ENCODE peak calls at places on chromosomes 5 and 9, in seven cellular contexts. W is glutamatergic neuron; T is neural crest cell; Q is CD8-positive, alpha-beta T cell; O is coronary artery; A is lower lobe of right lung; V is astrocyte of the spinal cord. D is an unnamed sample.

GRCh38 chr5:155460501-155460931 is 447.0 kb downstream of the KIF4B start:
- DNase-seq in W (no peak), T (no peak), Q (no peak), O (no peak), A (no peak), V (no peak), D (no peak)

GRCh38 chr5:1718669-1719068 is 81.0 kb downstream of the MRPL36 start:
- DNase-seq in W (no peak), T (no peak), Q (no peak), O (no peak), A (no peak), V (no peak), D (no peak)

GRCh38 chr5:53191766-53192165 is 82.2 kb upstream of the MOCS2 start:
- DNase-seq in W (no peak), T (no peak), Q (no peak), O (no peak), A (no peak), V (no peak), D (no peak)

GRCh38 chr9:77589046-77589795 is 58.9 kb downstream of the GNA14 start:
- DNase-seq in W (no peak), T (no peak), Q (no peak), O (no peak), A (no peak), V (no peak), D (peak)

GRCh38 chr5:38809388-38810359 is 36.1 kb upstream of the OSMR start:
- DNase-seq in W (peak), T (peak), Q (no peak), O (peak), A (peak), V (peak), D (peak)

GRCh38 chr9:36488322-36488838 is 84.3 kb upstream of the MELK start:
- DNase-seq in W (no peak), T (no peak), Q (no peak), O (no peak), A (no peak), V (peak), D (no peak)

GRCh38 chr5:153402550-153402949 is 87.9 kb upstream of the GRIA1 start:
- DNase-seq in W (no peak), T (no peak), Q (no peak), O (no peak), A (no peak), V (peak), D (no peak)

GRCh38 chr5:131607903-131608540 is 27.0 kb downstream of the RAPGEF6 start:
- DNase-seq in W (no peak), T (no peak), Q (no peak), O (no peak), A (no peak), V (no peak), D (no peak)

GRCh38 chr5:149422429-149423286 is 43.6 kb upstream of the IL17B start:
- DNase-seq in W (peak), T (peak), Q (no peak), O (no peak), A (peak), V (peak), D (no peak)

GRCh38 chr9:129474740-129475404 is 146.0 kb downstream of the C9orf50 start:
- DNase-seq in W (no peak), T (no peak), Q (no peak), O (no peak), A (no peak), V (no peak), D (no peak)
- TF ChIP-seq CTCF in W (no peak), T (no peak), Q (no peak), O (no peak), A (no peak), V (no peak), D (no peak)

DNA sequence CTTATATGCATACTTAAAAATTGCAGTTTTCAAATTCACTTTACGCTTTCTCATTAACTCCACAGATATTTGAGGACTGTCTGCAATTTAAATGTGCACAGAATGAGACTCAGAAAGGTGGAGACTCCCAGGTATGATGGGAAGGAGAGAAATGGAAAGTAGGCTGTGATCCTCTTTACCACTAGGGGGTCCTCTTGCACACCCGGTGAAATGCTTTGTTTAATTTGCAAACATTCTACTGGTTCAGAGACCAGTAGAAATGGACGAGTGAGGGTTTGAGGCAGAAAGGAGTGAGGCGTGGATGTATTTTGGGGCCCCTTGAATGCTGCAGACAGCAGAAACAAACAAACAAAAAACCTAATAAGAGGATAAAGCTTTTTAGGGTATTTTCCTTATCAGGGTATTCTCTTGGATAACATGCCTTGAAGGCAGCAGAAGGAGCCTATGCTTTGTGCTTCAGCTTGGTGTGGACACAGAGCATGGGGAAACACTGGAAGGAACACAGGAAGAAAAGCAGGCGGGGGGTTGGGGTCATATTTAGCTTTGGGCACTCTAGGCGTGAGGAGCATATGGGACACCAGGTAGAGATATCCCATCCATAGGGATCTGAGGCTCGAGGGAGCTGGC is 410.1 kb downstream of the DMRT2 start:
- DNase-seq in W (no peak), T (no peak), Q (no peak), O (no peak), A (no peak), V (no peak), D (no peak)
- TF ChIP-seq CTCF in W (peak), T (peak), Q (peak), O (no peak), A (peak), V (peak), D (no peak)

GRCh38 chr9:38192731-38193130 is 123.7 kb upstream of the SHB start:
- DNase-seq in W (no peak), T (no peak), Q (no peak), O (no peak), A (no peak), V (no peak), D (no peak)

GRCh38 chr9:38200431-38200830 is 131.4 kb upstream of the SHB start:
- DNase-seq in W (peak), T (no peak), Q (no peak), O (no peak), A (no peak), V (no peak), D (no peak)

GRCh38 chr9:38196721-38197120 is 127.7 kb upstream of the SHB start:
- DNase-seq in W (no peak), T (no peak), Q (no peak), O (no peak), A (no peak), V (no peak), D (no peak)

GRCh38 chr9:38198140-38198539 is 129.1 kb upstream of the SHB start:
- DNase-seq in W (no peak), T (no peak), Q (no peak), O (no peak), A (no peak), V (no peak), D (no peak)

GRCh38 chr9:38195737-38196161 is 126.7 kb upstream of the SHB start:
- DNase-seq in W (no peak), T (no peak), Q (no peak), O (no peak), A (no peak), V (no peak), D (no peak)
- TF ChIP-seq CTCF in W (no peak), T (no peak), Q (no peak), O (no peak), A (no peak), V (no peak), D (no peak)

DNA sequence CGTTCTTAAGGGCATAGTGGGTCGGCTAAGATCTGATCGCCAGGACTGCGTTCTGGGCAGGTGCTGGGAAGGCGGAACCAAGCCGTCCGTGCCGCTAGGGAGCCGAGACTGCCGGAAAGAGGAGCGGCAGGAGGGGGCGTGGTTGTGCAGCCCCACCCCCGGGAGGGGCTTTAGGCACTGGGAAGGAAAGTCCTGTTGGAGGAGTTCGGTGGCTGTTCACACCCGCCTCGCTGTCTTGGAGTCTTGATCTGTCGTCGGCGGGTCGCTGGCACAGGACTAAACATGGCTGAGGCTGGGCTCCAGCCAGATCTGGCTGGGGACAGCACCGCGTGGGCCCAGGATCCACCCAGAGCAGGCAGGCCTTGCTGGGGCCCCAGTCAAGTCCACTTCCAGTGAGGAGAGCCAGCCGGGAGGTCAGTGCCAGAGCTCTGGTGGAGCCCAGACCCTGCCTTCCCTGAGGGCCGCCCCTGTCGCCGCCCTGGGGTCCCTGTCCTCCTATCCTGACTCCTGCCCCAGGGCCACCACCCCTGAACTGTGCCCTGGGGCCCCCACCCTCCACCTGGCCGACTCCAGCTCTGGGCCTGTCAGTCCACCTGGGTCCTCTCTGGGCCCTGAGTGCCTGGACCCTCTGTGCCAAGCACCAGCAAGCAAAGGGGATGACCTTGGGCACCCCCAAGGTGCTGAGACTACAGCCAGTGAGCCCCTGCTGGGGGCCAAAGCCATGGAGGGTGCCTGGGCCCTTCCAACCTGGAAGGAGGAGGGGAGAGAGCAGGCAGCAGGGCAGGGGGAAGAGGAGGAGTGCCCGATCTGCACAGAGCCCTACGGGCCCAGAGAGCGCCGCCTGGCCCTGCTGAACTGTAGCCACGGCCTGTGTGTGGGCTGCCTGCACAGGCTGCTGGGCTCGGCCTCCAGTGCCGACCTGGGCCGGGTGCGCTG is 4.5 kb downstream of the RNF208 start:
- DNase-seq in W (no peak), T (no peak), Q (no peak), O (no peak), A (peak), V (no peak), D (peak)
- TF ChIP-seq CTCF in W (no peak), T (no peak), Q (no peak), O (no peak), A (no peak), V (no peak), D (no peak)

GRCh38 chr9:18281291-18281690 is 192.7 kb upstream of the ADAMTSL1 start:
- DNase-seq in W (no peak), T (no peak), Q (no peak), O (no peak), A (no peak), V (no peak), D (peak)
- TF ChIP-seq CTCF in W (no peak), T (no peak), Q (no peak), O (no peak), A (no peak), V (no peak), D (no peak)